ENCODE peak calls at places on chromosomes 16 and 17, in five cellular contexts. R is K562, E is HepG2, X is H1, W is GM12878. B is an unnamed sample.

GRCh38 chr16:56891685-56892084 is 26.7 kb downstream of the SLC12A3 start:
- DNase-seq in R (no peak), E (no peak), X (no peak), W (no peak), B (no peak)

GRCh38 chr16:66521951-66522771 is 27.8 kb downstream of the TK2 start:
- DNase-seq in R (peak; percentile 51), E (no peak), X (no peak), W (peak; percentile 86), B (no peak)

GRCh38 chr17:73342057-73342522 is 30.3 kb upstream of the CDC42EP4 start:
- DNase-seq in R (no peak), E (no peak), X (peak; percentile 70), W (peak; percentile 20), B (peak; percentile 89)

GRCh38 chr16:18979936-18980335 is 3.8 kb upstream of the TMC7 start:
- DNase-seq in R (no peak), E (no peak), X (no peak), W (no peak), B (no peak)

GRCh38 chr16:4344659-4345438 is 6.3 kb downstream of the PAM16 start:
- DNase-seq in R (peak; percentile 11), E (peak; percentile 87), X (no peak), W (no peak), B (no peak)

GRCh38 chr17:78675316-78675616 is 98.1 kb upstream of the DNAH17 start:
- DNase-seq in R (no peak), E (no peak), X (no peak), W (no peak), B (no peak)

GRCh38 chr17:6241381-6241780 is 171.2 kb downstream of the WSCD1 start:
- DNase-seq in R (no peak), E (no peak), X (no peak), W (no peak), B (peak; percentile 44)

GRCh38 chr17:2023692-2024571 is 1.2 kb downstream of the RTN4RL1 start:
- DNase-seq in R (peak; percentile 57), E (no peak), X (peak; percentile 51), W (no peak), B (peak; percentile 96)

GRCh38 chr17:40097931-40098845 is 2.2 kb downstream of the NR1D1 start:
- DNase-seq in R (peak; percentile 39), E (peak; percentile 93), X (no peak), W (no peak), B (no peak)

GRCh38 chr16:162271-162991 is 3.3 kb upstream of the HBM start:
- DNase-seq in R (no peak), E (no peak), X (no peak), W (no peak), B (no peak)

GRCh38 chr17:29177871-29178749 is 2.1 kb downstream of the MYO18A start:
- DNase-seq in R (peak; percentile 53), E (peak; percentile 92), X (no peak), W (no peak), B (peak; percentile 10)

DNA sequence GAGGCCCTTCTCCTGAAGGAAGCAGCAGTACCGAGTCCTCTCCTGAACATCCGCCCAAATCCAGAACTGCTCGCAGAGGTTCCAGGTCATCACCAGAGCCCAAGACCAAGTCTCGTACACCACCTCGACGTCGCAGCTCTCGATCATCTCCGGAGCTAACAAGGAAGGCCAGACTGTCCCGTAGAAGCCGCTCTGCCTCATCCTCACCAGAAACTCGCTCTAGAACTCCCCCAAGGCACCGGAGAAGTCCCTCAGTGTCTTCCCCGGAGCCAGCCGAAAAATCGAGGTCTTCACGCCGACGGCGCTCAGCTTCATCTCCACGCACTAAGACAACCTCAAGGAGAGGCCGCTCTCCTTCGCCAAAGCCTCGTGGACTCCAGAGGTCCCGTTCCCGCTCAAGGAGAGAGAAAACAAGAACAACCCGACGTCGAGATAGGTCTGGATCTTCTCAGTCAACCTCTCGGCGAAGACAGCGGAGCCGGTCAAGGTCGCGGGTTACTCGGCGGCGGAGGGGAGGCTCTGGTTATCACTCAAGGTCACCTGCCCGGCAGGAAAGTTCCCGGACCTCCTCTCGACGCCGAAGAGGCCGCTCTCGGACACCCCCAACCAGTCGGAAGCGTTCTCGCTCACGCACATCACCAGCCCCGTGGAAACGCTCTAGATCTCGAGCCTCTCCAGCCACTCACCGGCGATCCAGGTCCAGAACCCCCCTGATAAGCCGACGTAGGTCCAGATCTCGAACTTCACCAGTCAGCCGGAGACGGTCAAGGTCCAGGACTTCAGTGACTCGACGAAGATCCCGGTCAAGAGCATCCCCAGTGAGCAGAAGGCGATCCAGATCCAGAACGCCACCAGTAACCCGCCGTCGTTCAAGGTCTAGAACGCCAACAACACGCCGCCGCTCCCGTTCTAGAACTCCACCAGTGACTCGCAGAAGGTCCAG is 11.3 kb downstream of the ELOB start:
- DNase-seq in R (no peak), E (no peak), X (no peak), W (no peak), B (no peak)
- H4K20me1 ChIP-seq in R (peaks cover 18% of the 10 kb centered on the region), E (peaks cover 9% of the 10 kb centered on the region), X (peaks cover 33% of the 10 kb centered on the region), W (peaks cover 2% of the 10 kb centered on the region), B (peaks cover 13% of the 10 kb centered on the region)

DNA sequence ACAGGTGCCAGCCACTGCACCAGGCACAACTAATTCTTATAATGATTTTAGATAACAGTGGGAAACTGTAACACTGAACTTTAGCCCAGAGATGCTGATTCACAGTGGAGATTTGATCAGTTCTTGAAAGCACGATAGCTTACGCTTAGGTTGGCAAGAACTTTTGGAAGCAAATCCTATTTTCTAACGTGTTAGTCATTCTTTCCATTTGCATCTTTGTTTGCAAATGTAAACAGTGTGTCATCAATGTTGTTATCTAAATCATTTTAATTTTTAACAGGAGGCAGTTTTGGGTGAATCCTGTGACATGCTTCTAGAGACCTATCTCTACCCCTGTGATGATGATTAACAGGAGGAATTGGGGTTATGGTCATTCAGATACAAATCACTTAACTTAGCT is 35.7 kb upstream of the GNA13 start:
- DNase-seq in R (no peak), E (no peak), X (no peak), W (no peak), B (no peak)
- TF ChIP-seq POLR2AphosphoS5 in R (no peak), E (no peak), X (no peak), W (no peak), B (no peak)

GRCh38 chr17:19644493-19645210 is 3.9 kb upstream of the ALDH3A2 start:
- DNase-seq in R (no peak), E (no peak), X (no peak), W (no peak), B (no peak)

GRCh38 chr17:19645608-19646250 is 2.8 kb upstream of the ALDH3A2 start:
- DNase-seq in R (peak; percentile 36), E (peak; percentile 29), X (no peak), W (no peak), B (peak; percentile 81)

GRCh38 chr17:19648475-19649406 is at the start of gene ALDH3A2:
- DNase-seq in R (peak; percentile 83), E (peak; percentile 95), X (peak; percentile 68), W (peak; percentile 68), B (peak; percentile 92)

GRCh38 chr17:19647697-19648474 is 665 bp upstream of the ALDH3A2 start:
- DNase-seq in R (no peak), E (peak; percentile 37), X (no peak), W (peak; percentile 9), B (peak; percentile 69)

DNA sequence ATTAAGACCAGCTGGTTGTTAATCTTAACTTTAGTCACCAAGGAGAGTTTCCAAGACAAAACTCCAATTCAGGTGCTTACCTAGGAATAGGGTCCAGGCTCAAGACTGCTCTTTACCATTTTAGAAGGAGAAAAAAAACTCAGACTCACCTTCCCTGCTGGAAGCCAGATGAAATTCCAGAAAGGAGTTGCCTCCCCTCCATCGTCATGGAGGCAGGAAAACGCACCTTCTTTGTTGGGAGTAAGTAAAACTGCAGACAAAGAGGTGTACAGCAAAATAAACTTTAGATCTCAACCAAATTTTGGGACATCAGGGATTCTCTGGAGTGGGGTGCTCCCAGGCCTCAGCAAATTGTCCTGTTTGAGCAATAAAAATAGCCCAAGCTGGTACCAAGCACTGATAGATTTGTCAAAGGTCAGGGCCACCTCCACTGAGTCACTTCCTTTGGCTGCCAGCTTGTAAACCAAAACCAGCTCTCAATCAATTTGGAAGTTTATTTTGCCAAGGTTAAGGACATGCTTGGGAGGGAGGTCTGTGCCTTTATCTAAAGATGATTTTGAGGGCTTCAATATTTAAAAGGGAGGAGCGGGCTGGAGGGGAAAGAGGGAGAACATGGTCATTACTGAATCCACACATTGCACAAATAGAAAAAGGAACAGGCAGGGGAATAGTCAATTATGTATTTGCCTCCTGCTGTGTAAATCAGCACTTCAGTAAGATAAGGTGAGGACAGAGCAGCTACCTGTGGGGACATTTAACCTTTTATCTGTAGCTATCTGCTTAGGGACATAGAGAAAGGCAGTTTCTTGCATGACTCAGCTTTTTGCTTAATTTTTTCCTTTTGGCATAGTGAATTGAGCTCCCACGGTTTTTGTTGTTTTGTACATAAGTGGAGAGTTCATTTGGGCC is 1.5 kb upstream of the ALDH3A2 start:
- DNase-seq in R (no peak), E (peak; percentile 69), X (no peak), W (no peak), B (peak; percentile 52)
- TF ChIP-seq CREB1 in R (no peak), E (peak; percentile 34), X (no peak), W (no peak), B (no peak)

GRCh38 chr17:80872011-80872929 is 119.4 kb upstream of the CHMP6 start:
- DNase-seq in R (no peak), E (no peak), X (no peak), W (no peak), B (no peak)

GRCh38 chr17:80872999-80873951 is 118.4 kb upstream of the CHMP6 start:
- DNase-seq in R (no peak), E (no peak), X (peak; percentile 38), W (no peak), B (peak; percentile 85)

GRCh38 chr17:80877095-80877828 is 114.4 kb upstream of the CHMP6 start:
- DNase-seq in R (no peak), E (no peak), X (no peak), W (peak; percentile 99), B (no peak)

GRCh38 chr17:80877829-80878303 is 113.8 kb upstream of the CHMP6 start:
- DNase-seq in R (no peak), E (no peak), X (no peak), W (no peak), B (no peak)

DNA sequence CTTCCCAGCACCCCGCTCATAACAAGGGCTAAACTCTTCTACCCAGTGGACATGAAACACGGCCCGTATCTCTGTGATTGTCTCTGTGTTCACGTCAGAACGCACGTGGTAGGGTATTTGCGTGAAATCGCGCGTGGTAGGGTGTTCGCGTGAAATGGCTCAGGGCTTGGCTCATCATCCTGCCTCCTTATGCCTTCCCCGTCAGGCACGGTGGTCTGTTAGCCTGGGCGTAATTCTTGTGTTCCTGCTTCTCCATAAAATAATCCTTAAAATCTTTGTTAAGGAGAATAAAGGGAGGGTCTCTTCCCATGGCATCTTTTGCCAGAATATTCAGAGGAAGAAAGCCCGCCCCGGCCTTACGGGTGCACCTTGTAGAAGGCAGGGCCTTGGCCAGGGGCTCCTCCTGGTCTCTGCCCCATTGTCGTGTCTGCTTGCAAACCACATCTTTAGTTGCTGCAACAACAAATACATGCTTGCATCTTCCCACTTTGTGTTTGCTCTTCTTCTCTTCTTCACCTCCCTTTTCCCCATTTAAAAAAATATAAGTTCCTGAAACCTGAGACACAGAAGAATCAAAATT is 116.7 kb upstream of the CHMP6 start:
- DNase-seq in R (no peak), E (no peak), X (no peak), W (no peak), B (no peak)
- H4K20me1 ChIP-seq in R (no peaks in the 10 kb centered on the region), E (no peaks in the 10 kb centered on the region), X (no peaks in the 10 kb centered on the region), W (no peaks in the 10 kb centered on the region), B (no peaks in the 10 kb centered on the region)